ENCODE peak calls at places on chromosomes 1 and 21, in six cellular contexts. M, L, D, R, H and C are unnamed samples.

GRCh38 chr1:157147906-157148717 is 9.9 kb upstream of the ETV3 start:
- DNase-seq in L (no peak), M (no peak), H (peak), R (no peak), D (no peak), C (no peak)

GRCh38 chr1:1088036-1088800 is 14.1 kb upstream of the RNF223 start:
- DNase-seq in M (peak), H (no peak), R (peak), L (no peak), D (peak), C (no peak)

GRCh38 chr1:27603320-27603961 is 503 bp downstream of the AHDC1 start:
- DNase-seq in M (peak), R (peak), D (no peak), L (peak), H (peak), C (no peak)

GRCh38 chr1:76659171-76659940 is 207.9 kb upstream of the ST6GALNAC5 start:
- DNase-seq in D (no peak), H (peak), R (no peak), M (no peak), L (no peak), C (no peak)

GRCh38 chr1:19739628-19740027 is 60.1 kb downstream of the TMCO4 start:
- DNase-seq in H (no peak), D (no peak), L (no peak), R (no peak), M (no peak), C (no peak)

GRCh38 chr1:151547900-151548230 is 7.8 kb downstream of the TUFT1 start:
- DNase-seq in R (no peak), M (no peak), D (no peak), H (no peak), L (no peak), C (no peak)

GRCh38 chr1:48858200-48858599 is 81.5 kb upstream of the BEND5 start:
- DNase-seq in R (no peak), H (no peak), M (no peak), L (no peak), D (no peak), C (no peak)

GRCh38 chr1:193569696-193570269 is 383.4 kb upstream of the B3GALT2 start:
- DNase-seq in M (no peak), R (no peak), H (no peak), D (no peak), L (no peak), C (peak)

GRCh38 chr21:38951095-38951745 is 145.5 kb downstream of the ETS2 start:
- DNase-seq in M (no peak), H (no peak), R (no peak), L (no peak), D (no peak), C (no peak)

GRCh38 chr1:33228935-33229487 is 27.3 kb upstream of the ZNF362 start:
- DNase-seq in H (no peak), M (no peak), D (no peak), R (peak), L (no peak), C (peak)

GRCh38 chr1:94543003-94543402 is 1.4 kb upstream of the F3 start:
- DNase-seq in L (no peak), M (no peak), R (no peak), D (no peak), H (peak), C (no peak)

GRCh38 chr1:6272476-6273270 is 11.8 kb upstream of the GPR153 start:
- DNase-seq in H (no peak), R (no peak), L (no peak), D (no peak), M (no peak), C (no peak)

GRCh38 chr1:111436726-111437125 is 9.2 kb upstream of the OVGP1 start:
- DNase-seq in M (no peak), H (no peak), R (no peak), L (no peak), D (no peak), C (no peak)

GRCh38 chr1:207396360-207396759 is 57.8 kb upstream of the CR2 start:
- DNase-seq in M (no peak), D (no peak), H (no peak), L (no peak), R (no peak), C (no peak)

GRCh38 chr1:234730542-234731370 is 120.8 kb upstream of the IRF2BP2 start:
- DNase-seq in H (no peak), D (no peak), L (no peak), M (no peak), R (no peak), C (no peak)

GRCh38 chr1:61162513-61163274 is 80.3 kb downstream of the NFIA start:
- DNase-seq in M (no peak), H (no peak), R (no peak), L (no peak), D (no peak), C (no peak)

DNA sequence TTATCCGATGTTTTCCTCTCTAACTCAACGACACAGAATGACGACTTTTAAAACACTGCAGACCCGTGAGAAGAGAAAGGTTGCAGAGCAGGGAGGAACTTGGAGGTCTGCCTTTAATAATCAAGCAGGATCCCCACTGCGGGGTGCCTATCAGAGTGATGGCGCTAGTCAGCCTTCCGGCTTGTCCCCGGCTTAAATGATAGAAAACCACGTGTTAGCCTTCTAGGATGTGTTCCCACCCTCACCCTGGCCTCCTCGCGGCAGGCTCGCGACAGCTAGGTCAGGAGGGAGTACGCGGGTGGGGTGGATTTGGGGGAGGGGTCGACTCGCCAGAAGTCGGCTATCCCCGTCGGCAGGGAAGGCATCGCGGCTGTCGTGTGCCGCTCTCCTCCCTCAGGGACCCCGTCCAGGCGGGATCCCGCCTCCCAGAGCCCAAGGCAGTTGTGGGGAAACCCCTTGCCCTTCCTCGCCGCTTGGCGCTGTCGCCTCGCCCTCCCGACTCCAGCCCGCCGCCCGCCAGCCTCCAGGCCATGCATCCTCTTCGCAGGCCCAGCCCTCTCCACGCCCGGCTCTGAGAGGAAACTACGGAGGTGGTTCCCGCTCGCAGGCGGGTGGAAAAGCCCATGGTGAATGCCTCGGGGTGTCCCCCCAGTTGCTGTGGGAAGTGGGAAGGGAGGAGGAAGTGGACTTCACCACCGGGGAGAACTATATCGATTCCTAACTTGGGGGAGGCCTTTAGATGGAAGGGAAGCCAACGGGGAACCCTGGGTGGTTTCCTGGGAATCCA is 1.1 kb upstream of the SMG7 start:
- DNase-seq in M (peak), L (peak), H (peak), R (peak), D (peak), C (no peak)
- TF ChIP-seq CTCF in M (no peak), L (no peak), H (no peak), R (no peak), D (peak), C (peak)

DNA sequence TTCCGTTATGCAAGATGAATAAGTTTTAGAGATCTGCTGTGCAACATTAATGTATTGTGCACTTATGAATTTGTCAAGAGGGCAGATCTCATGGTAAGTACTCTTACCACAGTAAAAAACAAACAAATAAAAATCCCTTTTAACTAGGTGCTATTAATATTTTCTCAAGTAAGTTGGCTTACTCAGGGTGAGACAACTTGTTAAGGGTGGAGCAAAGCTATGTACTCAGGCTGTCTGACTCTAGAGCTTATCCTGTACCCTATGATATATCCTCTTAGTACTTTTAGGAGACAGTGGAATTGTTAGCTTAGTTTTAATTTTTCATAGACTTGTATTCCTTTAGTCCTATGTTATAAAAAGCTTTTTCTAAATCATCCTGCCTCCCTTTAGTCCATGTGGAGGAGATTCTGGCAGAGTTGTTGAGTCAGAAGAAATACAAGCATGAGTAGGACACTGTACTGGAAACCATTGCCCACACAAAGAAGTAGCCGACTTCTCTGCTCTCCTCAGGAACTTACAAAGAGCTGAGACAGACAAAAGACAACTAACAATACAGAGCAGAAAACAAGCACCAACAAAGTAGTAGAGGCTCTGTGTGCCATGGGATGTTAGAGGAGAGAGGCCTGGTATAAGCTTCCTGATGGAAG is 49.2 kb downstream of the S1PR1 start:
- DNase-seq in D (no peak), L (no peak), H (no peak), R (no peak), M (no peak), C (no peak)
- H3K4me3 ChIP-seq in D (no peak), L (no peak), H (no peak), R (no peak), M (no peak), C (no peak)

GRCh38 chr1:155983191-155984023 is 5.1 kb upstream of the ARHGEF2 start:
- DNase-seq in H (no peak), D (no peak), M (no peak), L (no peak), R (peak), C (no peak)
- TF ChIP-seq CTCF in H (no peak), D (peak), M (no peak), L (no peak), R (no peak), C (peak)

DNA sequence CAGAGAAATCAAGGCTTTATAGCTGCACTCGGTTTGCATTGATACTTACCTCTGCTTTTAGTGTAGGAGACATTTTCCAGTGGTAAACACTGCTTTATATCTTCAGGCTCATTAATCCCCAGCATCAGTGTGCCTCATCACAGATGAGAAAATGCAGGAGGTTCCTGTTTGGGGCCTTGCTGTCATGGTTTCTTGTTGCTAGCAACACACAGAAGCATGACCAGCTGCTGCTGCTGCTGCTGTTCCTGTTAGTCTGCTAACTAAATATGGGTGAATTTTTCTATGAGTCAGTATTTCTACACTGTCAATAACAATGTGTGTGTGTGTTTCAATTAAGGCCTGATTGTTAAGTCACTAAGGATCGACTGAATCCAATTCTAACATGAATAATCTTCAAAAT is 85.8 kb upstream of the RGS1 start:
- DNase-seq in D (peak), R (peak), L (peak), M (no peak), H (peak), C (peak)
- H3K4me3 ChIP-seq in D (no peak), R (no peak), L (no peak), M (no peak), H (no peak), C (no peak)

GRCh38 chr1:150486966-150487762 is at the start of gene TARS2:
- DNase-seq in H (peak), M (peak), L (peak), R (peak), D (peak), C (peak)
- TF ChIP-seq CTCF in H (no peak), M (peak), L (peak), R (peak), D (no peak), C (peak)